ENCODE peak calls at places on chromosomes 7 and 10, in eight cellular contexts. One of them, this sample, is unnamed.

GRCh38 chr10:80279146-80279545 is 10.3 kb downstream of the MAT1A start:
- DNase-seq in AG09309: no peak
- DNase-seq in cardiac muscle cell: no peak
- DNase-seq in fibroblast of lung: no peak
- DNase-seq in CD8-positive, alpha-beta memory T cell: no peak
- DNase-seq in PC-3: no peak
- DNase-seq in endodermal cell: peak
- DNase-seq in lower lobe of right lung: no peak
- DNase-seq in this sample: no peak

GRCh38 chr7:155521007-155521742 is 25.2 kb downstream of the CNPY1 start:
- DNase-seq in AG09309: no peak
- DNase-seq in cardiac muscle cell: no peak
- DNase-seq in fibroblast of lung: no peak
- DNase-seq in CD8-positive, alpha-beta memory T cell: no peak
- DNase-seq in PC-3: no peak
- DNase-seq in endodermal cell: peak
- DNase-seq in lower lobe of right lung: no peak
- DNase-seq in this sample: no peak

GRCh38 chr7:71793251-71793650 is 618.9 kb downstream of the CALN1 start:
- DNase-seq in AG09309: no peak
- DNase-seq in cardiac muscle cell: no peak
- DNase-seq in fibroblast of lung: peak
- DNase-seq in CD8-positive, alpha-beta memory T cell: no peak
- DNase-seq in PC-3: no peak
- DNase-seq in endodermal cell: no peak
- DNase-seq in lower lobe of right lung: no peak
- DNase-seq in this sample: no peak

GRCh38 chr10:110566472-110567200 is 859 bp upstream of the SMC3 start:
- DNase-seq in AG09309: no peak
- DNase-seq in cardiac muscle cell: no peak
- DNase-seq in fibroblast of lung: no peak
- DNase-seq in CD8-positive, alpha-beta memory T cell: no peak
- DNase-seq in PC-3: no peak
- DNase-seq in endodermal cell: peak
- DNase-seq in lower lobe of right lung: no peak
- DNase-seq in this sample: no peak

GRCh38 chr10:93461807-93462178 is 20.3 kb downstream of the MYOF start:
- DNase-seq in AG09309: no peak
- DNase-seq in cardiac muscle cell: peak
- DNase-seq in fibroblast of lung: peak
- DNase-seq in CD8-positive, alpha-beta memory T cell: no peak
- DNase-seq in PC-3: peak
- DNase-seq in endodermal cell: no peak
- DNase-seq in lower lobe of right lung: no peak
- DNase-seq in this sample: no peak

GRCh38 chr10:11845113-11845512 is 22.0 kb downstream of the PROSER2 start:
- DNase-seq in AG09309: no peak
- DNase-seq in cardiac muscle cell: no peak
- DNase-seq in fibroblast of lung: no peak
- DNase-seq in CD8-positive, alpha-beta memory T cell: no peak
- DNase-seq in PC-3: no peak
- DNase-seq in endodermal cell: no peak
- DNase-seq in lower lobe of right lung: no peak
- DNase-seq in this sample: no peak

GRCh38 chr7:159196584-159196983 is 51.9 kb upstream of the VIPR2 start:
- DNase-seq in AG09309: no peak
- DNase-seq in cardiac muscle cell: no peak
- DNase-seq in fibroblast of lung: no peak
- DNase-seq in CD8-positive, alpha-beta memory T cell: no peak
- DNase-seq in PC-3: no peak
- DNase-seq in endodermal cell: no peak
- DNase-seq in lower lobe of right lung: no peak
- DNase-seq in this sample: no peak

GRCh38 chr7:373818-374705 is 84.1 kb downstream of the FOXL3 start:
- DNase-seq in AG09309: no peak
- DNase-seq in cardiac muscle cell: no peak
- DNase-seq in fibroblast of lung: no peak
- DNase-seq in CD8-positive, alpha-beta memory T cell: no peak
- DNase-seq in PC-3: no peak
- DNase-seq in endodermal cell: peak
- DNase-seq in lower lobe of right lung: no peak
- DNase-seq in this sample: no peak

GRCh38 chr10:98391578-98391991 is 23.4 kb downstream of the PYROXD2 start:
- DNase-seq in AG09309: no peak
- DNase-seq in cardiac muscle cell: peak
- DNase-seq in fibroblast of lung: no peak
- DNase-seq in CD8-positive, alpha-beta memory T cell: peak
- DNase-seq in PC-3: no peak
- DNase-seq in endodermal cell: no peak
- DNase-seq in lower lobe of right lung: no peak
- DNase-seq in this sample: no peak

GRCh38 chr10:79149662-79150443 is 81.1 kb downstream of the ZMIZ1 start:
- DNase-seq in AG09309: no peak
- DNase-seq in cardiac muscle cell: peak
- DNase-seq in fibroblast of lung: peak
- DNase-seq in CD8-positive, alpha-beta memory T cell: peak
- DNase-seq in PC-3: peak
- DNase-seq in endodermal cell: peak
- DNase-seq in lower lobe of right lung: peak
- DNase-seq in this sample: no peak

GRCh38 chr10:70984986-70985719 is 96.8 kb upstream of the PCBD1 start:
- DNase-seq in AG09309: no peak
- DNase-seq in cardiac muscle cell: no peak
- DNase-seq in fibroblast of lung: no peak
- DNase-seq in CD8-positive, alpha-beta memory T cell: no peak
- DNase-seq in PC-3: peak
- DNase-seq in endodermal cell: no peak
- DNase-seq in lower lobe of right lung: no peak
- DNase-seq in this sample: no peak

GRCh38 chr10:34188221-34188620 is 626.9 kb downstream of the PARD3 start:
- DNase-seq in AG09309: no peak
- DNase-seq in cardiac muscle cell: no peak
- DNase-seq in fibroblast of lung: peak
- DNase-seq in CD8-positive, alpha-beta memory T cell: no peak
- DNase-seq in PC-3: no peak
- DNase-seq in endodermal cell: no peak
- DNase-seq in lower lobe of right lung: no peak
- DNase-seq in this sample: no peak

GRCh38 chr10:112956631-112957350 is 6.7 kb downstream of the TCF7L2 start:
- DNase-seq in AG09309: no peak
- DNase-seq in cardiac muscle cell: no peak
- DNase-seq in fibroblast of lung: peak
- DNase-seq in CD8-positive, alpha-beta memory T cell: no peak
- DNase-seq in PC-3: no peak
- DNase-seq in endodermal cell: no peak
- DNase-seq in lower lobe of right lung: no peak
- DNase-seq in this sample: no peak

GRCh38 chr7:69963388-69963787 is 365.1 kb downstream of the AUTS2 start:
- DNase-seq in AG09309: no peak
- DNase-seq in cardiac muscle cell: no peak
- DNase-seq in fibroblast of lung: no peak
- DNase-seq in CD8-positive, alpha-beta memory T cell: no peak
- DNase-seq in PC-3: no peak
- DNase-seq in endodermal cell: no peak
- DNase-seq in lower lobe of right lung: no peak
- DNase-seq in this sample: no peak

GRCh38 chr7:69967152-69967591 is 368.9 kb downstream of the AUTS2 start:
- DNase-seq in AG09309: no peak
- DNase-seq in cardiac muscle cell: peak
- DNase-seq in fibroblast of lung: peak
- DNase-seq in CD8-positive, alpha-beta memory T cell: no peak
- DNase-seq in PC-3: no peak
- DNase-seq in endodermal cell: peak
- DNase-seq in lower lobe of right lung: peak
- DNase-seq in this sample: no peak

GRCh38 chr7:69961396-69961795 is 363.1 kb downstream of the AUTS2 start:
- DNase-seq in AG09309: no peak
- DNase-seq in cardiac muscle cell: no peak
- DNase-seq in fibroblast of lung: no peak
- DNase-seq in CD8-positive, alpha-beta memory T cell: no peak
- DNase-seq in PC-3: no peak
- DNase-seq in endodermal cell: no peak
- DNase-seq in lower lobe of right lung: no peak
- DNase-seq in this sample: no peak

GRCh38 chr7:69962077-69962855 is 364.0 kb downstream of the AUTS2 start:
- DNase-seq in AG09309: no peak
- DNase-seq in cardiac muscle cell: peak
- DNase-seq in fibroblast of lung: peak
- DNase-seq in CD8-positive, alpha-beta memory T cell: no peak
- DNase-seq in PC-3: no peak
- DNase-seq in endodermal cell: no peak
- DNase-seq in lower lobe of right lung: peak
- DNase-seq in this sample: no peak

DNA sequence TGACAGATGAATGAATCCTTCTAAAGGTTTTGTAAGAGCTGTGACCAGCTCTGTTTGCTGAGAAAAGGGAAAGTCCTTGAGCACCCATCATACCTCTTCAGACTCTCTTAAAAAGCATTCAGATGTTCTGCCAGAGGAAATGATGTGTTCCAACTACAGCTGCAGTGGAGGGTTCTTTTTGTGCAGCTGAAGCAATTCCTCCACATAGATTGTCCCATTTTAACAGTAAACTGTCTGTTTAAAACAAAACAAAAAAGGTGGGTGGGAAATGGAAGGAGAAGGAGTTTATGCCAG is 364.5 kb downstream of the AUTS2 start:
- DNase-seq in AG09309: no peak
- DNase-seq in cardiac muscle cell: peak
- DNase-seq in fibroblast of lung: peak
- DNase-seq in CD8-positive, alpha-beta memory T cell: no peak
- DNase-seq in PC-3: no peak
- DNase-seq in endodermal cell: no peak
- DNase-seq in lower lobe of right lung: no peak
- DNase-seq in this sample: no peak
- H3K4me3 ChIP-seq in AG09309: no peak
- H3K4me3 ChIP-seq in cardiac muscle cell: no peak
- H3K4me3 ChIP-seq in fibroblast of lung: no peak
- H3K4me3 ChIP-seq in CD8-positive, alpha-beta memory T cell: no peak
- H3K4me3 ChIP-seq in PC-3: no peak
- H3K4me3 ChIP-seq in endodermal cell: peak
- H3K4me3 ChIP-seq in lower lobe of right lung: no peak
- H3K4me3 ChIP-seq in this sample: peak

GRCh38 chr10:99832439-99832838 is 50.0 kb downstream of the ABCC2 start:
- DNase-seq in AG09309: no peak
- DNase-seq in cardiac muscle cell: no peak
- DNase-seq in fibroblast of lung: no peak
- DNase-seq in CD8-positive, alpha-beta memory T cell: no peak
- DNase-seq in PC-3: no peak
- DNase-seq in endodermal cell: no peak
- DNase-seq in lower lobe of right lung: no peak
- DNase-seq in this sample: no peak

GRCh38 chr10:99841746-99842145 is 59.3 kb downstream of the ABCC2 start:
- DNase-seq in AG09309: no peak
- DNase-seq in cardiac muscle cell: no peak
- DNase-seq in fibroblast of lung: no peak
- DNase-seq in CD8-positive, alpha-beta memory T cell: no peak
- DNase-seq in PC-3: no peak
- DNase-seq in endodermal cell: no peak
- DNase-seq in lower lobe of right lung: no peak
- DNase-seq in this sample: no peak

GRCh38 chr10:99836711-99837110 is 54.3 kb downstream of the ABCC2 start:
- DNase-seq in AG09309: no peak
- DNase-seq in cardiac muscle cell: no peak
- DNase-seq in fibroblast of lung: no peak
- DNase-seq in CD8-positive, alpha-beta memory T cell: no peak
- DNase-seq in PC-3: no peak
- DNase-seq in endodermal cell: no peak
- DNase-seq in lower lobe of right lung: no peak
- DNase-seq in this sample: no peak

GRCh38 chr10:99834410-99834809 is 52.0 kb downstream of the ABCC2 start:
- DNase-seq in AG09309: peak
- DNase-seq in cardiac muscle cell: peak
- DNase-seq in fibroblast of lung: peak
- DNase-seq in CD8-positive, alpha-beta memory T cell: no peak
- DNase-seq in PC-3: peak
- DNase-seq in endodermal cell: no peak
- DNase-seq in lower lobe of right lung: no peak
- DNase-seq in this sample: no peak

GRCh38 chr10:99835947-99836346 is 53.5 kb downstream of the ABCC2 start:
- DNase-seq in AG09309: no peak
- DNase-seq in cardiac muscle cell: no peak
- DNase-seq in fibroblast of lung: no peak
- DNase-seq in CD8-positive, alpha-beta memory T cell: no peak
- DNase-seq in PC-3: no peak
- DNase-seq in endodermal cell: no peak
- DNase-seq in lower lobe of right lung: no peak
- DNase-seq in this sample: no peak
- H3K4me3 ChIP-seq in AG09309: no peak
- H3K4me3 ChIP-seq in cardiac muscle cell: no peak
- H3K4me3 ChIP-seq in fibroblast of lung: no peak
- H3K4me3 ChIP-seq in CD8-positive, alpha-beta memory T cell: no peak
- H3K4me3 ChIP-seq in PC-3: no peak
- H3K4me3 ChIP-seq in endodermal cell: no peak
- H3K4me3 ChIP-seq in lower lobe of right lung: no peak
- H3K4me3 ChIP-seq in this sample: no peak

GRCh38 chr7:5691536-5692090 is 89.8 kb downstream of the RNF216 start:
- DNase-seq in AG09309: no peak
- DNase-seq in cardiac muscle cell: peak
- DNase-seq in fibroblast of lung: peak
- DNase-seq in CD8-positive, alpha-beta memory T cell: no peak
- DNase-seq in PC-3: no peak
- DNase-seq in endodermal cell: no peak
- DNase-seq in lower lobe of right lung: no peak
- DNase-seq in this sample: peak
- H3K4me3 ChIP-seq in AG09309: no peak
- H3K4me3 ChIP-seq in cardiac muscle cell: no peak
- H3K4me3 ChIP-seq in fibroblast of lung: peak
- H3K4me3 ChIP-seq in CD8-positive, alpha-beta memory T cell: no peak
- H3K4me3 ChIP-seq in PC-3: peak
- H3K4me3 ChIP-seq in endodermal cell: no peak
- H3K4me3 ChIP-seq in lower lobe of right lung: no peak
- H3K4me3 ChIP-seq in this sample: peak

GRCh38 chr7:128020161-128020560 is 11.1 kb downstream of the LRRC4 start:
- DNase-seq in AG09309: no peak
- DNase-seq in cardiac muscle cell: no peak
- DNase-seq in fibroblast of lung: no peak
- DNase-seq in CD8-positive, alpha-beta memory T cell: no peak
- DNase-seq in PC-3: no peak
- DNase-seq in endodermal cell: peak
- DNase-seq in lower lobe of right lung: no peak
- DNase-seq in this sample: no peak

GRCh38 chr7:128017460-128017859 is 13.8 kb downstream of the LRRC4 start:
- DNase-seq in AG09309: no peak
- DNase-seq in cardiac muscle cell: no peak
- DNase-seq in fibroblast of lung: no peak
- DNase-seq in CD8-positive, alpha-beta memory T cell: no peak
- DNase-seq in PC-3: no peak
- DNase-seq in endodermal cell: no peak
- DNase-seq in lower lobe of right lung: no peak
- DNase-seq in this sample: no peak

GRCh38 chr7:128021361-128021760 is 9.9 kb downstream of the LRRC4 start:
- DNase-seq in AG09309: no peak
- DNase-seq in cardiac muscle cell: no peak
- DNase-seq in fibroblast of lung: peak
- DNase-seq in CD8-positive, alpha-beta memory T cell: no peak
- DNase-seq in PC-3: peak
- DNase-seq in endodermal cell: no peak
- DNase-seq in lower lobe of right lung: no peak
- DNase-seq in this sample: no peak

GRCh38 chr7:128017880-128018845 is 13.1 kb downstream of the LRRC4 start:
- DNase-seq in AG09309: no peak
- DNase-seq in cardiac muscle cell: no peak
- DNase-seq in fibroblast of lung: peak
- DNase-seq in CD8-positive, alpha-beta memory T cell: no peak
- DNase-seq in PC-3: peak
- DNase-seq in endodermal cell: peak
- DNase-seq in lower lobe of right lung: peak
- DNase-seq in this sample: no peak

GRCh38 chr7:128019330-128019729 is 11.9 kb downstream of the LRRC4 start:
- DNase-seq in AG09309: no peak
- DNase-seq in cardiac muscle cell: no peak
- DNase-seq in fibroblast of lung: no peak
- DNase-seq in CD8-positive, alpha-beta memory T cell: no peak
- DNase-seq in PC-3: no peak
- DNase-seq in endodermal cell: no peak
- DNase-seq in lower lobe of right lung: no peak
- DNase-seq in this sample: no peak
- H3K4me3 ChIP-seq in AG09309: no peak
- H3K4me3 ChIP-seq in cardiac muscle cell: no peak
- H3K4me3 ChIP-seq in fibroblast of lung: no peak
- H3K4me3 ChIP-seq in CD8-positive, alpha-beta memory T cell: no peak
- H3K4me3 ChIP-seq in PC-3: no peak
- H3K4me3 ChIP-seq in endodermal cell: no peak
- H3K4me3 ChIP-seq in lower lobe of right lung: no peak
- H3K4me3 ChIP-seq in this sample: no peak

This sample was measured in SK-N-MC.